ENCODE peak calls at places on chromosomes 1 and 21, in eight cellular contexts. H is NCI-H774, S is GOT3, O is posterior cingulate gyrus, R is uterus, I is aorta, Y is spleen, W is NCI-H2081 treated with DMSO at 0.1 percent for 48 hours. X is an unnamed sample.
A peak's percentile ranks its signal among the peaks of the same experiment; 100 is the strongest.

GRCh38 chr21:39057121-39057520 is 126.1 kb downstream of the PSMG1 start:
- DNase-seq in H (no peak), S (no peak), O (no peak), R (no peak), I (no peak), Y (no peak), W (peak; percentile 33), X (no peak)

GRCh38 chr1:9922342-9922741 is 12.3 kb upstream of the CTNNBIP1 start:
- DNase-seq in H (no peak), S (no peak), O (no peak), R (no peak), I (no peak), Y (no peak), W (no peak), X (no peak)

GRCh38 chr1:32783851-32784250 is 33.3 kb downstream of the YARS1 start:
- DNase-seq in H (no peak), S (no peak), O (no peak), R (no peak), I (no peak), Y (no peak), W (no peak), X (no peak)

GRCh38 chr21:34073749-34074282 is 438 bp downstream of the MRPS6 start:
- DNase-seq in H (no peak), S (no peak), O (peak; percentile 12), R (no peak), I (peak; percentile 84), Y (peak; percentile 90), W (no peak), X (peak; percentile 13)

GRCh38 chr1:226309398-226310122 is 596 bp upstream of the LIN9 start:
- DNase-seq in H (no peak), S (no peak), O (peak; percentile 49), R (peak; percentile 27), I (no peak), Y (no peak), W (no peak), X (peak; percentile 4)

GRCh38 chr1:170586321-170586855 is 54.4 kb downstream of the GORAB start:
- DNase-seq in H (no peak), S (no peak), O (peak; percentile 12), R (peak; percentile 68), I (no peak), Y (no peak), W (no peak), X (no peak)

GRCh38 chr21:35664683-35665082 is 395.6 kb downstream of the SETD4 start:
- DNase-seq in H (no peak), S (no peak), O (no peak), R (no peak), I (no peak), Y (no peak), W (no peak), X (no peak)

GRCh38 chr1:74652711-74653131 is 20.9 kb downstream of the ERICH3 start:
- DNase-seq in H (no peak), S (no peak), O (no peak), R (peak; percentile 78), I (no peak), Y (peak; percentile 56), W (no peak), X (no peak)

GRCh38 chr1:20339811-20340457 is 49.3 kb downstream of the VWA5B1 start:
- DNase-seq in H (no peak), S (no peak), O (no peak), R (no peak), I (peak; percentile 32), Y (peak; percentile 34), W (no peak), X (no peak)

GRCh38 chr1:248757784-248758195 is 2.2 kb upstream of the LYPD8 start:
- DNase-seq in H (no peak), S (no peak), O (no peak), R (no peak), I (no peak), Y (no peak), W (no peak), X (no peak)

GRCh38 chr1:151145158-151146071 is 1.0 kb downstream of the SEMA6C start:
- DNase-seq in H (no peak), S (no peak), O (peak; percentile 41), R (no peak), I (peak; percentile 79), Y (peak; percentile 79), W (no peak), X (no peak)

GRCh38 chr1:87325982-87326738 is 2.5 kb upstream of the LMO4 start:
- DNase-seq in H (peak; percentile 57), S (no peak), O (no peak), R (peak; percentile 53), I (no peak), Y (no peak), W (peak; percentile 74), X (peak; percentile 40)

GRCh38 chr21:36104306-36105300 is 30.3 kb upstream of the CBR3 start:
- DNase-seq in H (no peak), S (no peak), O (peak; percentile 76), R (peak; percentile 32), I (peak; percentile 83), Y (peak; percentile 79), W (no peak), X (peak; percentile 31)

GRCh38 chr1:119217429-119217828 is 77.0 kb upstream of the WARS2 start:
- DNase-seq in H (no peak), S (no peak), O (no peak), R (no peak), I (no peak), Y (no peak), W (no peak), X (no peak)

GRCh38 chr1:223652436-223652901 is 13.0 kb downstream of the CAPN8 start:
- DNase-seq in H (no peak), S (no peak), O (peak; percentile 29), R (no peak), I (no peak), Y (no peak), W (no peak), X (no peak)

GRCh38 chr1:172323666-172324065 is 96.8 kb upstream of the C1orf105 start:
- DNase-seq in H (no peak), S (no peak), O (no peak), R (no peak), I (no peak), Y (no peak), W (no peak), X (no peak)

GRCh38 chr1:95731466-95731865 is 497.5 kb downstream of the RWDD3 start:
- DNase-seq in H (no peak), S (no peak), O (no peak), R (no peak), I (no peak), Y (no peak), W (no peak), X (no peak)

GRCh38 chr1:210457566-210457965 is 128.9 kb downstream of the HHAT start:
- DNase-seq in H (no peak), S (no peak), O (no peak), R (no peak), I (no peak), Y (no peak), W (no peak), X (no peak)